ENCODE peak calls at places on chromosomes 12 and 14, in seven cellular contexts. Q, L, D, O, Y, W and P are unnamed samples.

GRCh38 chr12:91109148-91109564 is 2.1 kb downstream of the LUM start:
- DNase-seq in Q (peak), L (peak), D (peak), O (peak), Y (peak), W (peak), P (peak)

GRCh38 chr14:105269405-105269804 is 21.1 kb downstream of the BTBD6 start:
- DNase-seq in Q (no peak), L (no peak), D (no peak), O (no peak), Y (no peak), W (no peak), P (no peak)

GRCh38 chr12:48956279-48957140 is 777 bp downstream of the ARF3 start:
- DNase-seq in Q (no peak), L (peak), D (no peak), O (peak), Y (peak), W (peak), P (peak)

GRCh38 chr12:115404761-115405470 is 720.9 kb upstream of the TBX3 start:
- DNase-seq in Q (no peak), L (peak), D (no peak), O (no peak), Y (no peak), W (peak), P (no peak)

GRCh38 chr14:61965030-61965745 is 203.0 kb downstream of the SNAPC1 start:
- DNase-seq in Q (no peak), L (peak), D (no peak), O (no peak), Y (no peak), W (peak), P (no peak)

GRCh38 chr12:114174326-114174725 is 208.2 kb upstream of the RBM19 start:
- DNase-seq in Q (no peak), L (no peak), D (no peak), O (no peak), Y (no peak), W (no peak), P (no peak)

GRCh38 chr14:64556526-64556925 is 6.8 kb downstream of the PPP1R36 start:
- DNase-seq in Q (no peak), L (peak), D (no peak), O (no peak), Y (no peak), W (no peak), P (no peak)

GRCh38 chr14:21521526-21521925 is 4.6 kb downstream of the SALL2 start:
- DNase-seq in Q (no peak), L (peak), D (no peak), O (no peak), Y (no peak), W (peak), P (no peak)

GRCh38 chr12:78767264-78767981 is 97.2 kb upstream of the SYT1 start:
- DNase-seq in Q (no peak), L (no peak), D (no peak), O (no peak), Y (no peak), W (no peak), P (no peak)

GRCh38 chr12:30753761-30754382 is 879 bp downstream of the CAPRIN2 start:
- DNase-seq in Q (no peak), L (no peak), D (no peak), O (no peak), Y (no peak), W (peak), P (no peak)

GRCh38 chr12:12943589-12944260 is 8.2 kb downstream of the GPRC5D start:
- DNase-seq in Q (no peak), L (peak), D (no peak), O (no peak), Y (no peak), W (peak), P (no peak)

GRCh38 chr14:106556665-106557289 is 1030.4 kb downstream of the TMEM121 start:
- DNase-seq in Q (no peak), L (no peak), D (peak), O (peak), Y (no peak), W (no peak), P (no peak)

GRCh38 chr12:92719674-92720073 is 16.9 kb downstream of the PLEKHG7 start:
- DNase-seq in Q (no peak), L (peak), D (no peak), O (no peak), Y (peak), W (no peak), P (no peak)

GRCh38 chr12:40202095-40203059 is 22.4 kb upstream of the LRRK2 start:
- DNase-seq in Q (no peak), L (no peak), D (no peak), O (no peak), Y (no peak), W (no peak), P (no peak)

GRCh38 chr12:88624911-88625310 is 44.6 kb upstream of the KITLG start:
- DNase-seq in Q (no peak), L (peak), D (no peak), O (no peak), Y (no peak), W (no peak), P (no peak)

GRCh38 chr12:108193922-108194321 is 64.8 kb downstream of the WSCD2 start:
- DNase-seq in Q (no peak), L (peak), D (peak), O (no peak), Y (no peak), W (peak), P (peak)